ENCODE peak calls at places on chromosomes 2 and 18, in six cellular contexts. F is fibroblast of lung, R is esophagus squamous epithelium, Z is IMR-90, M is cardiac muscle cell, X is ovary. P is an unnamed sample.

GRCh38 chr18:54957295-54957694 is 2.0 kb downstream of the CCDC68 start:
- DNase-seq in Z (no peak), F (peak; percentile 46), R (no peak), X (peak; percentile 32), M (no peak), P (no peak)

GRCh38 chr2:59961733-59962132 is 591.7 kb downstream of the BCL11A start:
- DNase-seq in Z (no peak), M (no peak), F (no peak), X (no peak), R (no peak), P (no peak)

GRCh38 chr2:20062615-20063545 is 11.5 kb upstream of the LAPTM4A start:
- DNase-seq in R (no peak), X (peak; percentile 44), F (peak; percentile 97), M (no peak), Z (peak; percentile 99), P (no peak)

GRCh38 chr2:162021659-162022058 is 52.4 kb downstream of the DPP4 start:
- DNase-seq in F (no peak), Z (no peak), X (no peak), M (no peak), R (no peak), P (no peak)

GRCh38 chr2:18740428-18740827 is 151.1 kb upstream of the NT5C1B start:
- DNase-seq in Z (peak; percentile 69), X (no peak), R (no peak), M (no peak), F (peak; percentile 91), P (no peak)

GRCh38 chr2:210524533-210524932 is 31.9 kb upstream of the CPS1 start:
- DNase-seq in R (no peak), F (no peak), Z (no peak), X (no peak), M (no peak), P (no peak)

GRCh38 chr2:233458826-233459225 is 104.5 kb downstream of the DGKD start:
- DNase-seq in F (no peak), M (no peak), R (no peak), X (no peak), Z (no peak), P (no peak)

GRCh38 chr2:12728221-12728777 is 11.6 kb downstream of the TRIB2 start:
- DNase-seq in R (no peak), X (no peak), Z (no peak), F (no peak), M (no peak), P (peak; percentile 55)

GRCh38 chr2:240449764-240450531 is 14.5 kb downstream of the GPC1 start:
- DNase-seq in R (no peak), M (no peak), Z (peak; percentile 38), F (no peak), X (no peak), P (no peak)

GRCh38 chr2:219527076-219527394 is 12.8 kb downstream of the ASIC4 start:
- DNase-seq in Z (no peak), R (no peak), M (peak; percentile 67), F (no peak), X (no peak), P (no peak)

GRCh38 chr18:78781601-78781960 is 198.0 kb upstream of the SALL3 start:
- DNase-seq in Z (no peak), X (no peak), F (no peak), M (no peak), R (no peak), P (no peak)

GRCh38 chr2:61639721-61640120 is 101.6 kb upstream of the XPO1 start:
- DNase-seq in F (no peak), Z (no peak), M (no peak), R (no peak), X (no peak), P (no peak)

GRCh38 chr2:71154798-71155197 is 24.4 kb downstream of the MPHOSPH10 start:
- DNase-seq in M (no peak), Z (no peak), R (no peak), F (no peak), X (no peak), P (no peak)

GRCh38 chr2:241743620-241744019 is 9.2 kb downstream of the D2HGDH start:
- DNase-seq in X (no peak), F (no peak), Z (no peak), R (no peak), M (no peak), P (no peak)

GRCh38 chr2:214367171-214367570 is 43.7 kb upstream of the VWC2L start:
- DNase-seq in M (no peak), R (no peak), F (no peak), Z (no peak), X (no peak), P (no peak)

GRCh38 chr18:1528447-1528846 is 623.8 kb downstream of the ADCYAP1 start:
- DNase-seq in M (no peak), F (no peak), R (no peak), Z (no peak), X (no peak), P (no peak)
- TF ChIP-seq CTCF in M (no peak), F (no peak), R (no peak), Z (no peak), X (no peak), P (no peak)

DNA sequence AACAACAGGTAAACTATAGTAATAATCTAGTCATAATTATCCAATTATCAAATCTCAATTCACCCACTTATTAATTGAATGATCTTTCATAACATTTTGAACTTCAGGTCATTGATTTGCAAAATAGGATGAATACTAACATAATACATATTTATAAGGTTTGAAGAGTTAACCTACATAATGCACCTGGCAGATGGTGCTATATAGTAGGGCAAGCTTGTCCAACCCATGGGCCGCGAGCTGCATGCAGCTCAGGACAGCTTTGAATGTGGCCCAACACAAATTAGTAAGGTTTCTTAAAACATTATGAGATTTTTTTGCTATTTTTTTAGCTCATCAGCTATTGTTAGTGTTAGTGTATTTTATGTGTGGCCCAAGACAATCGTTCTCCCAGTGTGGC is 815.8 kb upstream of the ID2 start:
- DNase-seq in X (no peak), M (no peak), F (no peak), R (no peak), Z (no peak), P (no peak)
- H3K27ac ChIP-seq in X (no peak overlapping the region), M (no peak overlapping the region), F (no peak overlapping the region), R (no peak overlapping the region), Z (no peak overlapping the region), P (no peak overlapping the region)

GRCh38 chr2:215437614-215438013 is 1.7 kb upstream of the FN1 start:
- DNase-seq in Z (no peak), R (no peak), M (no peak), F (peak; percentile 38), X (no peak), P (no peak)
- H3K27me3 ChIP-seq in Z (no peaks in the 10 kb centered on the region), R (peaks cover 50% of the 10 kb centered on the region), M (no peaks in the 10 kb centered on the region), F (no peaks in the 10 kb centered on the region), X (no peaks in the 10 kb centered on the region), P (peaks cover 79% of the 10 kb centered on the region)

DNA sequence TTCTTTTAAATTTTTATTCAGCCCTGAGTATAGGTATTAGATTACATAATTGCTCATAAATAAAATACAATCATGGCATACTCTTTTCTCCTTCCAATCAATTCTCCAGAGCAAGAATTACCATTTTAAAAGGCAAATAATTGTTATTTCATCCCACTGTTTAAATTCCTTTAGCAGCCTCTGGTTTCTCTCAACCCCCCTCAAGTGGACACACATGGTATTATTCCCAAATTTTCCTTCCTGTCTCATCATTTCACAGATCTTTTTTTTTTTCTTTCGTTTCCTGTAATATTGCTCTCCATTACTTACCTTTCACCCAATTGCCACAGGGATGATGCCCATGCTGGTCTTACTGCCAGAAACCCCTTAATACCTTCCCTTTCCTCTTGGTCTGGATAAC is 385.2 kb downstream of the RIT2 start:
- DNase-seq in F (no peak), R (no peak), Z (no peak), X (no peak), M (no peak), P (no peak)
- TF ChIP-seq CTCF in F (peak; percentile 8), R (no peak), Z (no peak), X (no peak), M (no peak), P (no peak)

DNA sequence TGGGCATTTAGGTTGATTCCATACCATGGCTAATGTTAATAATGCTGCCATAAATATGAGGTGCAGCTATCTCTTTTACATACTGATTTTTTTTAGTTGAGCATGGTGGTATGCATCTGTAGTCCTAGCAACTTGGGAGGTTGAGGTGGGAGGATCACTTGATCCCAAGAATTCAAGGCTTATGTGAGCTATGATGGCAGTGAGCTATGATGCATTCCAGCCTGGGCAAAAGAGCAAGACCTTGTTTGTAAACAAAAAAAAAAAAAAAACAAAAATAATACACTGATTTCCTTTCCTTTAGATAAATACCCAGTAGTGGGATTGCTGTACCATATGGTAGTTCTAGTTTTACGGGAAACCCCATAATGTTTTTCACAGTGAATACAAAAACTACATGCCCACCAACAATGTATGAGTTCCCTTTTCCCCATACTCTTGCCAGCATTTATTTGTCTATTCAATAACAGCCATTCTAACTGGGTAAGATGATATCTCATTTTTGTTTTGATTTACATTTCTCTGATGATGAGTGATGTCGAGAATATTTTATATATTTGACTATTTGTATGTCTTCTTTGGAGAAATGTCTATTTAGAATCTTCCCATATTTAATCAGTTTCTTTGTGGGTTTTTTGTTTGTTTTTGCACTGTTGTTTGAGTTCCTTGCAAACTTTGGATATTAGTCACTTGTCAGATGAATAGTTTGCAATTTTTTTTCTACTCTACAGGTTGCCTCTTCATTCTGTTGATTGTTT is 281.0 kb upstream of the KYNU start:
- DNase-seq in F (peak; percentile 3), X (no peak), Z (peak; percentile 31), R (no peak), M (no peak), P (no peak)
- H3K27ac ChIP-seq in F (no peak overlapping the region), X (no peak overlapping the region), Z (no peak overlapping the region), R (no peak overlapping the region), M (no peak overlapping the region), P (no peak overlapping the region)

GRCh38 chr18:12087483-12087960 is 6.1 kb upstream of the ANKRD62 start:
- DNase-seq in F (no peak), R (no peak), X (no peak), M (no peak), Z (no peak), P (no peak)

GRCh38 chr18:12088096-12088495 is 5.5 kb upstream of the ANKRD62 start:
- DNase-seq in F (no peak), M (no peak), R (no peak), X (no peak), Z (no peak), P (no peak)

GRCh38 chr18:12085786-12086185 is 7.9 kb upstream of the ANKRD62 start:
- DNase-seq in M (no peak), X (no peak), R (no peak), Z (no peak), F (no peak), P (no peak)

GRCh38 chr18:12086249-12086648 is 7.4 kb upstream of the ANKRD62 start:
- DNase-seq in M (no peak), X (no peak), R (no peak), F (no peak), Z (no peak), P (no peak)

DNA sequence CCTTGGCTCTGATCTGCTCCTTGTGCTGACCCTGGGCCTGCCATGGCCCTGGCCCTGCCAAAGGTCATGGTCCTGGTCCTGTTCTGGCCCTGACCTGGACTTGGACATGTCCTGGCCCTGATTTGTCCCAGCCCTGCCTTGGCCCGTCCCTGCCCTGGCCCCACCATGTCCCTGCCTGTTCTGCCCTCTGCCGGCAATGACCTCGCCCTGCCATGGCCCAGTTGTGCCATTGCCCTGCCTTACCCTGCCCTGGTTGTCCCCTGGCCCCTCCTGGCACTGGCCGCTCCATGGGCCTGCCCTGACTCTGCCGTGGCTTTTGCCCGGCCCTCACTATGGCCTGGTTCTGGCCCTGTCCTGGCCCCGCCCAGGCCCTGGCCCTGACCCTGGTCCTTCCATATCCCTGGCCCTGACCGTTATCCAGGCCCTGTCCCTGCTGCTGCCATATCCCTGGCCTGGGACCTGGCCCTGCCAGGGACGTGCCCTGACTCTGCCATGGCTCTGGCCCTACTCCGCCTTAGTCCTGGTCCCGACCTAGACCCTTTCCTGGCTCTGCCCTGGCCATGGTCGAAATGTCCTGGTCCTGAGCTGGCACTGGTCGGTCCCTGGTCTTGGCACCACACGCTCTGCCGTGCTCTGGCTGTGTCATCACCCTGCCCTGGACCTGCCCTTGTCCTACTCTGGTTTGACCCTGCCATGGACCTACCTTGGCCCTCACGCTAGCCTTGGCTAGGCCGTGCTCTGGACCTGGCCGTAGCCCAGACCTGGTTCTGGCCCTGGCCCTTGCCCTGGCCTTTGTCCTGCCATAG is 6.8 kb upstream of the ANKRD62 start:
- DNase-seq in X (no peak), R (no peak), Z (no peak), M (no peak), F (no peak), P (no peak)
- H3K27me3 ChIP-seq in X (no peaks in the 10 kb centered on the region), R (no peaks in the 10 kb centered on the region), Z (peaks cover 2% of the 10 kb centered on the region), M (peaks cover 11% of the 10 kb centered on the region), F (no peaks in the 10 kb centered on the region), P (no peaks in the 10 kb centered on the region)